ENCODE peak calls at places on chromosomes 12 and 14, in nine cellular contexts. One of them, this sample, is unnamed.

GRCh38 chr14:54975856-54976255 is 51.0 kb downstream of the WDHD1 start:
- DNase-seq in non-pigmented ciliary epithelial cell: no peak
- DNase-seq in SW480: no peak
- DNase-seq in NB4: peak
- DNase-seq in mucosa of descending colon: no peak
- DNase-seq in AG20443: no peak
- DNase-seq in stimulated activated CD4-positive, alpha-beta T cell treated with anti-CD3 and anti-CD28 coated beads, Interleukin-12 subunit alpha, Interleukin-12 subunit beta, amount 100 ng/mL, for 4 hours: no peak
- DNase-seq in WTC11: no peak
- DNase-seq in HTR-8/SVneo: no peak
- DNase-seq in this sample: no peak

GRCh38 chr14:66228267-66228970 is 257.8 kb upstream of the CCDC196 start:
- DNase-seq in non-pigmented ciliary epithelial cell: no peak
- DNase-seq in stimulated activated CD4-positive, alpha-beta T cell treated with anti-CD3 and anti-CD28 coated beads, Interleukin-12 subunit alpha, Interleukin-12 subunit beta, amount 100 ng/mL, for 4 hours: no peak
- DNase-seq in HTR-8/SVneo: no peak
- DNase-seq in WTC11: no peak
- DNase-seq in AG20443: no peak
- DNase-seq in SW480: no peak
- DNase-seq in NB4: peak
- DNase-seq in mucosa of descending colon: no peak
- DNase-seq in this sample: peak

GRCh38 chr12:42140901-42141300 is 3.8 kb downstream of the GXYLT1 start:
- DNase-seq in AG20443: peak
- DNase-seq in stimulated activated CD4-positive, alpha-beta T cell treated with anti-CD3 and anti-CD28 coated beads, Interleukin-12 subunit alpha, Interleukin-12 subunit beta, amount 100 ng/mL, for 4 hours: no peak
- DNase-seq in non-pigmented ciliary epithelial cell: no peak
- DNase-seq in WTC11: no peak
- DNase-seq in mucosa of descending colon: no peak
- DNase-seq in NB4: no peak
- DNase-seq in HTR-8/SVneo: peak
- DNase-seq in SW480: peak
- DNase-seq in this sample: peak

GRCh38 chr12:93970892-93971688 is 177.3 kb upstream of the PLXNC1 start:
- DNase-seq in SW480: no peak
- DNase-seq in stimulated activated CD4-positive, alpha-beta T cell treated with anti-CD3 and anti-CD28 coated beads, Interleukin-12 subunit alpha, Interleukin-12 subunit beta, amount 100 ng/mL, for 4 hours: no peak
- DNase-seq in AG20443: no peak
- DNase-seq in NB4: no peak
- DNase-seq in WTC11: no peak
- DNase-seq in HTR-8/SVneo: no peak
- DNase-seq in mucosa of descending colon: no peak
- DNase-seq in non-pigmented ciliary epithelial cell: no peak
- DNase-seq in this sample: no peak

GRCh38 chr12:41112903-41113302 is 75.2 kb upstream of the PDZRN4 start:
- DNase-seq in AG20443: no peak
- DNase-seq in stimulated activated CD4-positive, alpha-beta T cell treated with anti-CD3 and anti-CD28 coated beads, Interleukin-12 subunit alpha, Interleukin-12 subunit beta, amount 100 ng/mL, for 4 hours: no peak
- DNase-seq in WTC11: no peak
- DNase-seq in non-pigmented ciliary epithelial cell: no peak
- DNase-seq in mucosa of descending colon: no peak
- DNase-seq in NB4: no peak
- DNase-seq in HTR-8/SVneo: no peak
- DNase-seq in SW480: no peak
- DNase-seq in this sample: no peak

GRCh38 chr12:95118138-95118787 is 44.8 kb upstream of the NR2C1 start:
- DNase-seq in stimulated activated CD4-positive, alpha-beta T cell treated with anti-CD3 and anti-CD28 coated beads, Interleukin-12 subunit alpha, Interleukin-12 subunit beta, amount 100 ng/mL, for 4 hours: no peak
- DNase-seq in HTR-8/SVneo: peak
- DNase-seq in non-pigmented ciliary epithelial cell: peak
- DNase-seq in NB4: no peak
- DNase-seq in mucosa of descending colon: no peak
- DNase-seq in AG20443: peak
- DNase-seq in SW480: no peak
- DNase-seq in WTC11: no peak
- DNase-seq in this sample: peak

GRCh38 chr14:34258318-34258717 is 203.7 kb downstream of the SPTSSA start:
- DNase-seq in SW480: no peak
- DNase-seq in NB4: no peak
- DNase-seq in non-pigmented ciliary epithelial cell: no peak
- DNase-seq in AG20443: no peak
- DNase-seq in HTR-8/SVneo: no peak
- DNase-seq in stimulated activated CD4-positive, alpha-beta T cell treated with anti-CD3 and anti-CD28 coated beads, Interleukin-12 subunit alpha, Interleukin-12 subunit beta, amount 100 ng/mL, for 4 hours: no peak
- DNase-seq in mucosa of descending colon: peak
- DNase-seq in WTC11: no peak
- DNase-seq in this sample: no peak

GRCh38 chr14:104458845-104459244 is 120.7 kb upstream of the C14orf180 start:
- DNase-seq in mucosa of descending colon: no peak
- DNase-seq in HTR-8/SVneo: no peak
- DNase-seq in SW480: no peak
- DNase-seq in NB4: no peak
- DNase-seq in AG20443: no peak
- DNase-seq in WTC11: no peak
- DNase-seq in non-pigmented ciliary epithelial cell: no peak
- DNase-seq in stimulated activated CD4-positive, alpha-beta T cell treated with anti-CD3 and anti-CD28 coated beads, Interleukin-12 subunit alpha, Interleukin-12 subunit beta, amount 100 ng/mL, for 4 hours: no peak
- DNase-seq in this sample: no peak

GRCh38 chr12:2082321-2082720 is 29.5 kb downstream of the CACNA1C start:
- DNase-seq in SW480: no peak
- DNase-seq in WTC11: no peak
- DNase-seq in AG20443: no peak
- DNase-seq in HTR-8/SVneo: no peak
- DNase-seq in non-pigmented ciliary epithelial cell: no peak
- DNase-seq in mucosa of descending colon: no peak
- DNase-seq in NB4: no peak
- DNase-seq in stimulated activated CD4-positive, alpha-beta T cell treated with anti-CD3 and anti-CD28 coated beads, Interleukin-12 subunit alpha, Interleukin-12 subunit beta, amount 100 ng/mL, for 4 hours: no peak
- DNase-seq in this sample: no peak

GRCh38 chr14:99809864-99810854 is 16.9 kb downstream of the EML1 start:
- DNase-seq in stimulated activated CD4-positive, alpha-beta T cell treated with anti-CD3 and anti-CD28 coated beads, Interleukin-12 subunit alpha, Interleukin-12 subunit beta, amount 100 ng/mL, for 4 hours: no peak
- DNase-seq in non-pigmented ciliary epithelial cell: no peak
- DNase-seq in SW480: no peak
- DNase-seq in NB4: peak
- DNase-seq in WTC11: no peak
- DNase-seq in mucosa of descending colon: no peak
- DNase-seq in HTR-8/SVneo: no peak
- DNase-seq in AG20443: peak
- DNase-seq in this sample: no peak

GRCh38 chr12:57603758-57604453 is 718 bp upstream of the DTX3 start:
- DNase-seq in HTR-8/SVneo: peak
- DNase-seq in WTC11: no peak
- DNase-seq in AG20443: peak
- DNase-seq in non-pigmented ciliary epithelial cell: no peak
- DNase-seq in stimulated activated CD4-positive, alpha-beta T cell treated with anti-CD3 and anti-CD28 coated beads, Interleukin-12 subunit alpha, Interleukin-12 subunit beta, amount 100 ng/mL, for 4 hours: no peak
- DNase-seq in SW480: peak
- DNase-seq in mucosa of descending colon: no peak
- DNase-seq in NB4: no peak
- DNase-seq in this sample: no peak

GRCh38 chr12:6632026-6632978 is 3.5 kb downstream of the LPAR5 start:
- DNase-seq in HTR-8/SVneo: no peak
- DNase-seq in mucosa of descending colon: peak
- DNase-seq in AG20443: no peak
- DNase-seq in NB4: peak
- DNase-seq in stimulated activated CD4-positive, alpha-beta T cell treated with anti-CD3 and anti-CD28 coated beads, Interleukin-12 subunit alpha, Interleukin-12 subunit beta, amount 100 ng/mL, for 4 hours: no peak
- DNase-seq in SW480: no peak
- DNase-seq in WTC11: no peak
- DNase-seq in non-pigmented ciliary epithelial cell: no peak
- DNase-seq in this sample: no peak

GRCh38 chr14:43449291-43449690 is 1057.8 kb downstream of the FSCB start:
- DNase-seq in SW480: no peak
- DNase-seq in HTR-8/SVneo: no peak
- DNase-seq in stimulated activated CD4-positive, alpha-beta T cell treated with anti-CD3 and anti-CD28 coated beads, Interleukin-12 subunit alpha, Interleukin-12 subunit beta, amount 100 ng/mL, for 4 hours: no peak
- DNase-seq in WTC11: no peak
- DNase-seq in mucosa of descending colon: no peak
- DNase-seq in AG20443: no peak
- DNase-seq in NB4: no peak
- DNase-seq in non-pigmented ciliary epithelial cell: no peak
- DNase-seq in this sample: no peak

GRCh38 chr12:119069029-119069731 is 87.8 kb downstream of the SRRM4 start:
- DNase-seq in NB4: no peak
- DNase-seq in non-pigmented ciliary epithelial cell: no peak
- DNase-seq in stimulated activated CD4-positive, alpha-beta T cell treated with anti-CD3 and anti-CD28 coated beads, Interleukin-12 subunit alpha, Interleukin-12 subunit beta, amount 100 ng/mL, for 4 hours: no peak
- DNase-seq in WTC11: no peak
- DNase-seq in HTR-8/SVneo: no peak
- DNase-seq in AG20443: no peak
- DNase-seq in SW480: no peak
- DNase-seq in mucosa of descending colon: no peak
- DNase-seq in this sample: no peak

GRCh38 chr14:55373784-55374725 is 37.6 kb downstream of the ATG14 start:
- DNase-seq in SW480: peak
- DNase-seq in WTC11: no peak
- DNase-seq in HTR-8/SVneo: no peak
- DNase-seq in AG20443: no peak
- DNase-seq in mucosa of descending colon: no peak
- DNase-seq in NB4: peak
- DNase-seq in stimulated activated CD4-positive, alpha-beta T cell treated with anti-CD3 and anti-CD28 coated beads, Interleukin-12 subunit alpha, Interleukin-12 subunit beta, amount 100 ng/mL, for 4 hours: no peak
- DNase-seq in non-pigmented ciliary epithelial cell: no peak
- DNase-seq in this sample: peak

GRCh38 chr14:59161571-59162175 is 26.8 kb upstream of the DAAM1 start:
- DNase-seq in stimulated activated CD4-positive, alpha-beta T cell treated with anti-CD3 and anti-CD28 coated beads, Interleukin-12 subunit alpha, Interleukin-12 subunit beta, amount 100 ng/mL, for 4 hours: no peak
- DNase-seq in NB4: peak
- DNase-seq in mucosa of descending colon: no peak
- DNase-seq in non-pigmented ciliary epithelial cell: peak
- DNase-seq in HTR-8/SVneo: peak
- DNase-seq in SW480: peak
- DNase-seq in AG20443: peak
- DNase-seq in WTC11: no peak
- DNase-seq in this sample: peak

This sample was measured in RKO.